ENCODE peak calls at places on chromosomes 1 and 21, in eight cellular contexts. O is lung; E is GM12891; A is CD8-positive, alpha-beta memory T cell; Z is NCI-H2081; V is IMR-90; L is fibroblast of lung; F is D721Med. J is an unnamed sample.

GRCh38 chr21:44927587-44928461 is 7.1 kb upstream of the ITGB2 start:
- DNase-seq in O (peak), V (peak), E (no peak), L (peak), F (no peak), A (peak), Z (no peak), J (no peak)

GRCh38 chr1:160651428-160652064 is 4.7 kb upstream of the SLAMF1 start:
- DNase-seq in O (no peak), F (no peak), Z (no peak), L (no peak), E (no peak), A (no peak), V (no peak), J (no peak)

GRCh38 chr1:115300087-115300856 is 37.8 kb downstream of the NGF start:
- DNase-seq in L (peak), F (no peak), E (no peak), Z (no peak), A (no peak), V (peak), O (no peak), J (no peak)

GRCh38 chr1:156129687-156130577 is 15.4 kb downstream of the LMNA start:
- DNase-seq in V (peak), F (no peak), Z (peak), A (peak), L (peak), E (peak), O (peak), J (no peak)

GRCh38 chr1:1196431-1197187 is 9.8 kb downstream of the TNFRSF18 start:
- DNase-seq in Z (no peak), O (no peak), A (peak), F (peak), L (no peak), V (no peak), E (no peak), J (no peak)

GRCh38 chr21:25297117-25297516 is 310.2 kb downstream of the MRPL39 start:
- DNase-seq in L (no peak), O (no peak), F (no peak), Z (no peak), E (no peak), A (no peak), V (no peak), J (no peak)

GRCh38 chr21:35697321-35697808 is 363.0 kb downstream of the SETD4 start:
- DNase-seq in A (no peak), E (no peak), F (no peak), O (peak), V (peak), Z (peak), L (peak), J (peak)

GRCh38 chr1:157086299-157086698 is 13.3 kb downstream of the ETV3L start:
- DNase-seq in F (no peak), L (no peak), Z (no peak), O (no peak), A (no peak), V (no peak), E (no peak), J (no peak)

GRCh38 chr1:54377040-54377691 is 29.0 kb downstream of the SSBP3 start:
- DNase-seq in Z (no peak), V (peak), F (no peak), O (no peak), A (no peak), L (peak), E (no peak), J (no peak)

GRCh38 chr1:222592171-222592570 is 2.4 kb upstream of the TAF1A start:
- DNase-seq in O (no peak), A (no peak), V (peak), F (no peak), E (no peak), Z (no peak), L (peak), J (no peak)

GRCh38 chr1:169348356-169349036 is 19.1 kb downstream of the NME7 start:
- DNase-seq in V (peak), F (no peak), O (no peak), Z (peak), L (peak), A (peak), E (no peak), J (no peak)

GRCh38 chr1:156140879-156141707 is 12.3 kb upstream of the SEMA4A start:
- DNase-seq in O (no peak), V (peak), E (no peak), Z (no peak), L (peak), F (peak), A (no peak), J (no peak)

GRCh38 chr1:2003564-2004131 is at the start of gene CFAP74:
- DNase-seq in V (peak), F (peak), O (peak), L (peak), Z (no peak), A (no peak), E (no peak), J (no peak)

GRCh38 chr1:5918275-5918649 is 74.0 kb downstream of the NPHP4 start:
- DNase-seq in V (no peak), A (no peak), Z (no peak), F (no peak), O (no peak), E (no peak), L (no peak), J (no peak)

GRCh38 chr1:89701746-89702241 is 68.9 kb downstream of the LRRC8C start:
- DNase-seq in L (peak), F (no peak), V (peak), O (no peak), E (no peak), Z (no peak), A (no peak), J (no peak)

GRCh38 chr1:221141059-221141458 is 261.8 kb downstream of the HLX start:
- DNase-seq in V (no peak), Z (no peak), L (no peak), F (no peak), E (no peak), A (no peak), O (no peak), J (no peak)

GRCh38 chr1:52195161-52195560 is 53.3 kb downstream of the ZFYVE9 start:
- DNase-seq in E (no peak), Z (no peak), V (peak), F (no peak), L (peak), O (no peak), A (no peak), J (no peak)

GRCh38 chr1:78095618-78096416 is 50.1 kb downstream of the GIPC2 start:
- DNase-seq in E (no peak), F (no peak), L (peak), A (no peak), O (no peak), Z (no peak), V (peak), J (no peak)

GRCh38 chr1:62263813-62264353 is 55.4 kb downstream of the KANK4 start:
- DNase-seq in F (no peak), L (no peak), O (no peak), V (no peak), A (no peak), Z (no peak), E (no peak), J (no peak)

GRCh38 chr1:214660900-214661299 is 57.9 kb downstream of the CENPF start:
- DNase-seq in E (no peak), A (no peak), O (no peak), V (peak), Z (peak), F (no peak), L (peak), J (no peak)

GRCh38 chr1:185245466-185245865 is 71.6 kb downstream of the IVNS1ABP start:
- DNase-seq in L (peak), F (no peak), Z (no peak), A (no peak), V (no peak), O (no peak), E (no peak), J (no peak)

GRCh38 chr1:178093150-178093957 is 550 bp upstream of the RASAL2 start:
- DNase-seq in L (peak), V (peak), F (peak), O (peak), Z (peak), E (peak), A (no peak), J (peak)

GRCh38 chr21:38267991-38268858 is 11.4 kb downstream of the KCNJ15 start:
- DNase-seq in L (no peak), F (no peak), Z (no peak), E (no peak), V (no peak), O (no peak), A (no peak), J (no peak)

GRCh38 chr1:89523597-89524368 is 846 bp upstream of the LRRC8B start:
- DNase-seq in L (no peak), V (peak), F (peak), E (peak), O (no peak), Z (peak), A (peak), J (no peak)

GRCh38 chr1:26490155-26490554 is 17.9 kb downstream of the HMGN2 start:
- DNase-seq in V (no peak), A (no peak), O (no peak), Z (no peak), E (no peak), F (no peak), L (no peak), J (no peak)

GRCh38 chr1:78565393-78565792 is 54.9 kb upstream of the IFI44L start:
- DNase-seq in L (no peak), A (no peak), V (no peak), E (no peak), O (no peak), F (no peak), Z (no peak), J (no peak)

J was measured in NCI-H1436 treated with DMSO at 0.1 percent for 48 hours.